ENCODE peak calls at places on chromosome 4, in eight cellular contexts. One of them, this sample, is unnamed.

GRCh38 chr4:154082760-154083530 is 294.1 kb upstream of the SFRP2 start:
- DNase-seq in fibroblast of villous mesenchyme: peak; percentile 35
- DNase-seq in fibroblast of pulmonary artery: no peak
- DNase-seq in lower lobe of right lung: no peak
- DNase-seq in mammary epithelial cell: peak; percentile 77
- DNase-seq in globus pallidus: no peak
- DNase-seq in nephron progenitor cell: no peak
- DNase-seq in left lobe of liver: no peak
- DNase-seq in this sample: peak; percentile 76

GRCh38 chr4:10706236-10706635 is 21.7 kb upstream of the CLNK start:
- DNase-seq in left lobe of liver: no peak
- DNase-seq in fibroblast of villous mesenchyme: no peak
- DNase-seq in mammary epithelial cell: peak; percentile 37
- DNase-seq in nephron progenitor cell: no peak
- DNase-seq in globus pallidus: no peak
- DNase-seq in fibroblast of pulmonary artery: peak; percentile 16
- DNase-seq in lower lobe of right lung: no peak
- DNase-seq in this sample: peak; percentile 44

GRCh38 chr4:8235686-8236085 is 33.9 kb upstream of the HTRA3 start:
- DNase-seq in globus pallidus: no peak
- DNase-seq in fibroblast of pulmonary artery: no peak
- DNase-seq in mammary epithelial cell: no peak
- DNase-seq in fibroblast of villous mesenchyme: no peak
- DNase-seq in nephron progenitor cell: no peak
- DNase-seq in left lobe of liver: no peak
- DNase-seq in lower lobe of right lung: peak; percentile 41
- DNase-seq in this sample: no peak

GRCh38 chr4:12595986-12596385 is 888.2 kb downstream of the RAB28 start:
- DNase-seq in mammary epithelial cell: no peak
- DNase-seq in globus pallidus: no peak
- DNase-seq in fibroblast of pulmonary artery: no peak
- DNase-seq in fibroblast of villous mesenchyme: no peak
- DNase-seq in left lobe of liver: no peak
- DNase-seq in lower lobe of right lung: no peak
- DNase-seq in nephron progenitor cell: no peak
- DNase-seq in this sample: no peak

GRCh38 chr4:181548873-181549541 is 694.2 kb upstream of the TENM3 start:
- DNase-seq in fibroblast of villous mesenchyme: peak; percentile 21
- DNase-seq in mammary epithelial cell: peak; percentile 79
- DNase-seq in nephron progenitor cell: no peak
- DNase-seq in fibroblast of pulmonary artery: peak; percentile 85
- DNase-seq in lower lobe of right lung: no peak
- DNase-seq in left lobe of liver: no peak
- DNase-seq in globus pallidus: no peak
- DNase-seq in this sample: peak; percentile 88

GRCh38 chr4:95761441-95761840 is 78.5 kb upstream of the PDHA2 start:
- DNase-seq in mammary epithelial cell: peak; percentile 89
- DNase-seq in left lobe of liver: no peak
- DNase-seq in nephron progenitor cell: no peak
- DNase-seq in fibroblast of pulmonary artery: peak; percentile 86
- DNase-seq in globus pallidus: no peak
- DNase-seq in fibroblast of villous mesenchyme: peak; percentile 25
- DNase-seq in lower lobe of right lung: no peak
- DNase-seq in this sample: peak; percentile 79

GRCh38 chr4:139550724-139551429 is 5.1 kb downstream of the SETD7 start:
- DNase-seq in globus pallidus: peak; percentile 37
- DNase-seq in fibroblast of villous mesenchyme: peak; percentile 71
- DNase-seq in lower lobe of right lung: no peak
- DNase-seq in nephron progenitor cell: no peak
- DNase-seq in left lobe of liver: no peak
- DNase-seq in fibroblast of pulmonary artery: peak; percentile 51
- DNase-seq in mammary epithelial cell: no peak
- DNase-seq in this sample: no peak

GRCh38 chr4:142558851-142559250 is 287.2 kb downstream of the INPP4B start:
- DNase-seq in fibroblast of villous mesenchyme: peak; percentile 47
- DNase-seq in lower lobe of right lung: no peak
- DNase-seq in left lobe of liver: no peak
- DNase-seq in fibroblast of pulmonary artery: peak; percentile 42
- DNase-seq in globus pallidus: no peak
- DNase-seq in mammary epithelial cell: no peak
- DNase-seq in nephron progenitor cell: peak; percentile 21
- DNase-seq in this sample: no peak

GRCh38 chr4:45370370-45370769 is 644.0 kb upstream of the GNPDA2 start:
- DNase-seq in nephron progenitor cell: no peak
- DNase-seq in left lobe of liver: no peak
- DNase-seq in fibroblast of villous mesenchyme: no peak
- DNase-seq in globus pallidus: no peak
- DNase-seq in lower lobe of right lung: no peak
- DNase-seq in mammary epithelial cell: no peak
- DNase-seq in fibroblast of pulmonary artery: no peak
- DNase-seq in this sample: no peak

GRCh38 chr4:48033825-48034413 is 17.3 kb downstream of the NIPAL1 start:
- DNase-seq in fibroblast of pulmonary artery: peak; percentile 39
- DNase-seq in fibroblast of villous mesenchyme: peak; percentile 17
- DNase-seq in left lobe of liver: no peak
- DNase-seq in lower lobe of right lung: no peak
- DNase-seq in mammary epithelial cell: peak; percentile 34
- DNase-seq in globus pallidus: no peak
- DNase-seq in nephron progenitor cell: no peak
- DNase-seq in this sample: no peak

GRCh38 chr4:147732516-147733193 is 767 bp downstream of the ARHGAP10 start:
- DNase-seq in fibroblast of villous mesenchyme: peak; percentile 63
- DNase-seq in nephron progenitor cell: peak; percentile 70
- DNase-seq in fibroblast of pulmonary artery: no peak
- DNase-seq in lower lobe of right lung: peak; percentile 48
- DNase-seq in mammary epithelial cell: peak; percentile 51
- DNase-seq in globus pallidus: no peak
- DNase-seq in left lobe of liver: peak; percentile 63
- DNase-seq in this sample: no peak

GRCh38 chr4:188218392-188218791 is 79.2 kb downstream of the TRIML1 start:
- DNase-seq in fibroblast of pulmonary artery: no peak
- DNase-seq in mammary epithelial cell: no peak
- DNase-seq in fibroblast of villous mesenchyme: no peak
- DNase-seq in left lobe of liver: no peak
- DNase-seq in globus pallidus: no peak
- DNase-seq in lower lobe of right lung: no peak
- DNase-seq in nephron progenitor cell: peak; percentile 22
- DNase-seq in this sample: no peak

GRCh38 chr4:40303751-40304150 is 31.4 kb upstream of the CHRNA9 start:
- DNase-seq in fibroblast of villous mesenchyme: no peak
- DNase-seq in globus pallidus: no peak
- DNase-seq in lower lobe of right lung: no peak
- DNase-seq in mammary epithelial cell: no peak
- DNase-seq in left lobe of liver: no peak
- DNase-seq in nephron progenitor cell: no peak
- DNase-seq in fibroblast of pulmonary artery: no peak
- DNase-seq in this sample: no peak

GRCh38 chr4:174358823-174359222 is 75.1 kb downstream of the CEP44 start:
- DNase-seq in fibroblast of pulmonary artery: peak; percentile 36
- DNase-seq in lower lobe of right lung: no peak
- DNase-seq in globus pallidus: no peak
- DNase-seq in nephron progenitor cell: no peak
- DNase-seq in mammary epithelial cell: peak; percentile 88
- DNase-seq in fibroblast of villous mesenchyme: peak; percentile 24
- DNase-seq in left lobe of liver: no peak
- DNase-seq in this sample: peak; percentile 88

GRCh38 chr4:71732066-71732465 is 51.8 kb downstream of the GC start:
- DNase-seq in fibroblast of villous mesenchyme: no peak
- DNase-seq in left lobe of liver: no peak
- DNase-seq in mammary epithelial cell: no peak
- DNase-seq in fibroblast of pulmonary artery: no peak
- DNase-seq in lower lobe of right lung: no peak
- DNase-seq in globus pallidus: no peak
- DNase-seq in nephron progenitor cell: no peak
- DNase-seq in this sample: no peak

GRCh38 chr4:173398251-173398650 is 665 bp downstream of the SCRG1 start:
- DNase-seq in lower lobe of right lung: no peak
- DNase-seq in fibroblast of pulmonary artery: no peak
- DNase-seq in left lobe of liver: no peak
- DNase-seq in nephron progenitor cell: no peak
- DNase-seq in fibroblast of villous mesenchyme: no peak
- DNase-seq in mammary epithelial cell: no peak
- DNase-seq in globus pallidus: peak; percentile 42
- DNase-seq in this sample: no peak

GRCh38 chr4:155903453-155903852 is at the start of gene TDO2:
- DNase-seq in fibroblast of villous mesenchyme: peak; percentile 31
- DNase-seq in nephron progenitor cell: no peak
- DNase-seq in lower lobe of right lung: no peak
- DNase-seq in globus pallidus: no peak
- DNase-seq in mammary epithelial cell: no peak
- DNase-seq in left lobe of liver: peak; percentile 76
- DNase-seq in fibroblast of pulmonary artery: no peak
- DNase-seq in this sample: no peak

GRCh38 chr4:75745192-75745591 is 20.8 kb downstream of the USO1 start:
- DNase-seq in lower lobe of right lung: no peak
- DNase-seq in nephron progenitor cell: no peak
- DNase-seq in fibroblast of pulmonary artery: peak; percentile 83
- DNase-seq in fibroblast of villous mesenchyme: peak; percentile 66
- DNase-seq in left lobe of liver: no peak
- DNase-seq in mammary epithelial cell: peak; percentile 88
- DNase-seq in globus pallidus: no peak
- DNase-seq in this sample: peak; percentile 53

GRCh38 chr4:74338792-74339333 is 26.1 kb upstream of the EREG start:
- DNase-seq in left lobe of liver: no peak
- DNase-seq in fibroblast of villous mesenchyme: peak; percentile 92
- DNase-seq in mammary epithelial cell: no peak
- DNase-seq in nephron progenitor cell: no peak
- DNase-seq in fibroblast of pulmonary artery: peak; percentile 33
- DNase-seq in lower lobe of right lung: no peak
- DNase-seq in globus pallidus: no peak
- DNase-seq in this sample: no peak

GRCh38 chr4:48706741-48707140 is 73.3 kb downstream of the FRYL start:
- DNase-seq in mammary epithelial cell: peak; percentile 62
- DNase-seq in nephron progenitor cell: no peak
- DNase-seq in globus pallidus: no peak
- DNase-seq in fibroblast of villous mesenchyme: no peak
- DNase-seq in lower lobe of right lung: no peak
- DNase-seq in left lobe of liver: no peak
- DNase-seq in fibroblast of pulmonary artery: no peak
- DNase-seq in this sample: no peak

GRCh38 chr4:146342600-146343192 is 128.4 kb downstream of the REELD1 start:
- DNase-seq in lower lobe of right lung: no peak
- DNase-seq in fibroblast of pulmonary artery: peak; percentile 72
- DNase-seq in left lobe of liver: no peak
- DNase-seq in fibroblast of villous mesenchyme: peak; percentile 68
- DNase-seq in mammary epithelial cell: no peak
- DNase-seq in globus pallidus: peak; percentile 16
- DNase-seq in nephron progenitor cell: peak; percentile 5
- DNase-seq in this sample: no peak

GRCh38 chr4:109301691-109302365 is 630 bp downstream of the COL25A1 start:
- DNase-seq in mammary epithelial cell: no peak
- DNase-seq in left lobe of liver: no peak
- DNase-seq in globus pallidus: no peak
- DNase-seq in fibroblast of pulmonary artery: no peak
- DNase-seq in lower lobe of right lung: no peak
- DNase-seq in nephron progenitor cell: peak; percentile 21
- DNase-seq in fibroblast of villous mesenchyme: no peak
- DNase-seq in this sample: no peak

GRCh38 chr4:11548529-11549176 is 120.0 kb upstream of the HS3ST1 start:
- DNase-seq in nephron progenitor cell: no peak
- DNase-seq in left lobe of liver: no peak
- DNase-seq in fibroblast of villous mesenchyme: no peak
- DNase-seq in lower lobe of right lung: no peak
- DNase-seq in globus pallidus: no peak
- DNase-seq in fibroblast of pulmonary artery: peak; percentile 27
- DNase-seq in mammary epithelial cell: peak; percentile 86
- DNase-seq in this sample: peak; percentile 67

GRCh38 chr4:175776217-175776616 is 35.8 kb downstream of the GPM6A start:
- DNase-seq in nephron progenitor cell: no peak
- DNase-seq in mammary epithelial cell: no peak
- DNase-seq in lower lobe of right lung: no peak
- DNase-seq in left lobe of liver: no peak
- DNase-seq in fibroblast of pulmonary artery: no peak
- DNase-seq in globus pallidus: peak; percentile 45
- DNase-seq in fibroblast of villous mesenchyme: no peak
- DNase-seq in this sample: no peak

GRCh38 chr4:127781303-127782024 is 658 bp upstream of the HSPA4L start:
- DNase-seq in left lobe of liver: no peak
- DNase-seq in nephron progenitor cell: no peak
- DNase-seq in fibroblast of pulmonary artery: peak; percentile 52
- DNase-seq in mammary epithelial cell: no peak
- DNase-seq in fibroblast of villous mesenchyme: peak; percentile 36
- DNase-seq in globus pallidus: peak; percentile 50
- DNase-seq in lower lobe of right lung: peak; percentile 46
- DNase-seq in this sample: no peak

GRCh38 chr4:182748949-182749348 is 168.2 kb downstream of the DCTD start:
- DNase-seq in left lobe of liver: no peak
- DNase-seq in fibroblast of villous mesenchyme: no peak
- DNase-seq in globus pallidus: no peak
- DNase-seq in nephron progenitor cell: no peak
- DNase-seq in lower lobe of right lung: no peak
- DNase-seq in fibroblast of pulmonary artery: no peak
- DNase-seq in mammary epithelial cell: peak; percentile 25
- DNase-seq in this sample: peak; percentile 56

GRCh38 chr4:167233523-167234387 is 539 bp downstream of the SPOCK3 start:
- DNase-seq in nephron progenitor cell: peak; percentile 60
- DNase-seq in lower lobe of right lung: no peak
- DNase-seq in fibroblast of villous mesenchyme: no peak
- DNase-seq in left lobe of liver: no peak
- DNase-seq in globus pallidus: peak; percentile 78
- DNase-seq in fibroblast of pulmonary artery: peak; percentile 11
- DNase-seq in mammary epithelial cell: peak; percentile 10
- DNase-seq in this sample: no peak

GRCh38 chr4:186285147-186285546 is 19.2 kb downstream of the F11 start:
- DNase-seq in left lobe of liver: no peak
- DNase-seq in nephron progenitor cell: no peak
- DNase-seq in lower lobe of right lung: no peak
- DNase-seq in mammary epithelial cell: no peak
- DNase-seq in fibroblast of pulmonary artery: no peak
- DNase-seq in fibroblast of villous mesenchyme: no peak
- DNase-seq in globus pallidus: no peak
- DNase-seq in this sample: no peak

GRCh38 chr4:87853108-87853507 is 20.3 kb downstream of the MEPE start:
- DNase-seq in fibroblast of villous mesenchyme: peak; percentile 65
- DNase-seq in mammary epithelial cell: peak; percentile 36
- DNase-seq in fibroblast of pulmonary artery: peak; percentile 78
- DNase-seq in nephron progenitor cell: no peak
- DNase-seq in lower lobe of right lung: no peak
- DNase-seq in globus pallidus: peak; percentile 81
- DNase-seq in left lobe of liver: no peak
- DNase-seq in this sample: peak; percentile 60

GRCh38 chr4:186624951-186625350 is 69.6 kb upstream of the MTNR1A start:
- DNase-seq in nephron progenitor cell: no peak
- DNase-seq in mammary epithelial cell: no peak
- DNase-seq in lower lobe of right lung: no peak
- DNase-seq in fibroblast of pulmonary artery: peak; percentile 85
- DNase-seq in fibroblast of villous mesenchyme: peak; percentile 88
- DNase-seq in globus pallidus: no peak
- DNase-seq in left lobe of liver: no peak
- DNase-seq in this sample: no peak

GRCh38 chr4:64271601-64272081 is 137.6 kb downstream of the TECRL start:
- DNase-seq in mammary epithelial cell: peak; percentile 0
- DNase-seq in globus pallidus: no peak
- DNase-seq in fibroblast of villous mesenchyme: no peak
- DNase-seq in lower lobe of right lung: no peak
- DNase-seq in left lobe of liver: no peak
- DNase-seq in fibroblast of pulmonary artery: no peak
- DNase-seq in nephron progenitor cell: no peak
- DNase-seq in this sample: peak; percentile 67

GRCh38 chr4:78121338-78121904 is 64.3 kb downstream of the FRAS1 start:
- DNase-seq in nephron progenitor cell: no peak
- DNase-seq in fibroblast of villous mesenchyme: no peak
- DNase-seq in mammary epithelial cell: no peak
- DNase-seq in globus pallidus: no peak
- DNase-seq in lower lobe of right lung: peak; percentile 69
- DNase-seq in fibroblast of pulmonary artery: no peak
- DNase-seq in left lobe of liver: no peak
- DNase-seq in this sample: no peak

GRCh38 chr4:124948976-124949597 is 236.6 kb upstream of the ANKRD50 start:
- DNase-seq in left lobe of liver: no peak
- DNase-seq in fibroblast of villous mesenchyme: no peak
- DNase-seq in mammary epithelial cell: peak; percentile 32
- DNase-seq in nephron progenitor cell: no peak
- DNase-seq in globus pallidus: no peak
- DNase-seq in fibroblast of pulmonary artery: peak; percentile 89
- DNase-seq in lower lobe of right lung: no peak
- DNase-seq in this sample: no peak

This sample was measured in HT1080.